ENCODE peak calls at places on chromosome 20, in six cellular contexts. M, E, L, C, U and T are unnamed samples.

GRCh38 chr20:30491016-30491415 is 766.4 kb upstream of the DEFB115 start:
- DNase-seq in M (no peak), E (no peak), L (no peak), C (no peak), U (no peak), T (no peak)

GRCh38 chr20:17615645-17616479 is 46.0 kb downstream of the DSTN start:
- DNase-seq in M (no peak), E (no peak), L (no peak), C (no peak), U (no peak), T (peak; percentile 85)

GRCh38 chr20:4663044-4663443 is 58.7 kb upstream of the PRND start:
- DNase-seq in M (no peak), E (no peak), L (no peak), C (no peak), U (no peak), T (no peak)

GRCh38 chr20:3177746-3178477 is 4.6 kb upstream of the LZTS3 start:
- DNase-seq in M (no peak), E (no peak), L (no peak), C (no peak), U (no peak), T (no peak)

GRCh38 chr20:4869290-4870193 is 131.8 kb downstream of the SLC23A2 start:
- DNase-seq in M (peak; percentile 91), E (no peak), L (no peak), C (no peak), U (no peak), T (peak; percentile 78)

GRCh38 chr20:62014488-62014775 is 51.2 kb downstream of the TAF4 start:
- DNase-seq in M (no peak), E (no peak), L (no peak), C (no peak), U (no peak), T (no peak)

GRCh38 chr20:62066983-62067433 is 1.3 kb upstream of the TAF4 start:
- DNase-seq in M (no peak), E (no peak), L (peak; percentile 35), C (no peak), U (no peak), T (peak; percentile 43)

GRCh38 chr20:51542894-51543788 is 622 bp upstream of the NFATC2 start:
- DNase-seq in M (no peak), E (no peak), L (no peak), C (no peak), U (no peak), T (no peak)

GRCh38 chr20:41175727-41176330 is 38.5 kb downstream of the PLCG1 start:
- DNase-seq in M (no peak), E (no peak), L (no peak), C (no peak), U (no peak), T (no peak)

GRCh38 chr20:41507851-41508250 is 110.3 kb downstream of the CHD6 start:
- DNase-seq in M (no peak), E (no peak), L (no peak), C (no peak), U (no peak), T (peak; percentile 63)

GRCh38 chr20:53581444-53582311 is 12.0 kb downstream of the ZNF217 start:
- DNase-seq in M (no peak), E (no peak), L (no peak), C (no peak), U (peak; percentile 12), T (no peak)

GRCh38 chr20:63698739-63699465 is 2.5 kb downstream of the TNFRSF6B start:
- DNase-seq in M (peak; percentile 95), E (peak; percentile 78), L (peak; percentile 73), C (no peak), U (peak; percentile 57), T (peak; percentile 89)

GRCh38 chr20:58690851-58691250 is 1.7 kb upstream of the NPEPL1 start:
- DNase-seq in M (peak; percentile 18), E (no peak), L (no peak), C (no peak), U (no peak), T (no peak)

GRCh38 chr20:32479697-32480140 is 105.4 kb downstream of the NOL4L start:
- DNase-seq in M (no peak), E (no peak), L (no peak), C (no peak), U (no peak), T (no peak)

GRCh38 chr20:41074441-41074840 is 45.8 kb downstream of the TOP1 start:
- DNase-seq in M (no peak), E (no peak), L (no peak), C (no peak), U (no peak), T (no peak)

GRCh38 chr20:19867940-19868371 is 109.9 kb downstream of the RIN2 start:
- DNase-seq in M (no peak), E (peak; percentile 59), L (no peak), C (no peak), U (no peak), T (no peak)

GRCh38 chr20:36819662-36820061 is 46.1 kb upstream of the DSN1 start:
- DNase-seq in M (no peak), E (no peak), L (no peak), C (no peak), U (no peak), T (no peak)

GRCh38 chr20:49517509-49518100 is 35.1 kb upstream of the KCNB1 start:
- DNase-seq in M (peak; percentile 50), E (peak; percentile 9), L (no peak), C (no peak), U (no peak), T (no peak)

GRCh38 chr20:43691928-43692524 is 25.1 kb downstream of the MYBL2 start:
- DNase-seq in M (peak; percentile 58), E (peak; percentile 12), L (peak; percentile 77), C (no peak), U (peak; percentile 20), T (peak; percentile 70)

GRCh38 chr20:22775671-22776139 is 191.3 kb upstream of the FOXA2 start:
- DNase-seq in M (peak; percentile 72), E (no peak), L (no peak), C (no peak), U (no peak), T (no peak)

GRCh38 chr20:59824711-59825562 is 108.5 kb downstream of the SYCP2 start:
- DNase-seq in M (peak; percentile 55), E (no peak), L (no peak), C (no peak), U (no peak), T (peak; percentile 64)

GRCh38 chr20:11726021-11726420 is 191.7 kb upstream of the BTBD3 start:
- DNase-seq in M (no peak), E (no peak), L (no peak), C (no peak), U (no peak), T (peak; percentile 43)

GRCh38 chr20:59253325-59253724 is 47.1 kb upstream of the EDN3 start:
- DNase-seq in M (no peak), E (no peak), L (no peak), C (no peak), U (no peak), T (no peak)

GRCh38 chr20:13800728-13801134 is 15.9 kb downstream of the NDUFAF5 start:
- DNase-seq in M (peak; percentile 46), E (peak; percentile 51), L (no peak), C (peak; percentile 75), U (no peak), T (peak; percentile 84)